ENCODE peak calls at places on chromosome 19, in seven cellular contexts. One of them, this sample, is unnamed. For H3K4me1, the result is how much of the 10 kb centered on the place peaks cover.

GRCh38 chr19:41409288-41409687 is 11.7 kb downstream of the BCKDHA start:
- DNase-seq in neuronal stem cell: no peak
- DNase-seq in testis: peak
- DNase-seq in lung: peak
- DNase-seq in PC-3: peak
- DNase-seq in Peyer's patch: no peak
- DNase-seq in GM23248: peak
- DNase-seq in this sample: peak

GRCh38 chr19:55080915-55081772 is 5.5 kb downstream of the EPS8L1 start:
- DNase-seq in PC-3: no peak
- DNase-seq in lung: peak
- DNase-seq in testis: peak
- DNase-seq in Peyer's patch: peak
- DNase-seq in neuronal stem cell: no peak
- DNase-seq in GM23248: peak
- DNase-seq in this sample: no peak

GRCh38 chr19:24140099-24140498 is 53.1 kb downstream of the ZNF254 start:
- DNase-seq in lung: no peak
- DNase-seq in GM23248: peak
- DNase-seq in Peyer's patch: no peak
- DNase-seq in testis: no peak
- DNase-seq in PC-3: peak
- DNase-seq in neuronal stem cell: no peak
- DNase-seq in this sample: peak

GRCh38 chr19:6533000-6533328 is 2.1 kb downstream of the TNFSF9 start:
- DNase-seq in neuronal stem cell: no peak
- DNase-seq in testis: no peak
- DNase-seq in GM23248: no peak
- DNase-seq in Peyer's patch: no peak
- DNase-seq in lung: no peak
- DNase-seq in PC-3: no peak
- DNase-seq in this sample: no peak

GRCh38 chr19:44819246-44819832 is 10.4 kb downstream of the BCAM start:
- DNase-seq in Peyer's patch: no peak
- DNase-seq in GM23248: no peak
- DNase-seq in PC-3: no peak
- DNase-seq in neuronal stem cell: no peak
- DNase-seq in lung: no peak
- DNase-seq in testis: no peak
- DNase-seq in this sample: no peak

GRCh38 chr19:53782698-53783097 is 41.4 kb downstream of the NLRP12 start:
- DNase-seq in lung: no peak
- DNase-seq in Peyer's patch: no peak
- DNase-seq in PC-3: no peak
- DNase-seq in neuronal stem cell: no peak
- DNase-seq in GM23248: no peak
- DNase-seq in testis: no peak
- DNase-seq in this sample: no peak

GRCh38 chr19:45676851-45677263 is 8.8 kb downstream of the GIPR start:
- DNase-seq in Peyer's patch: no peak
- DNase-seq in PC-3: no peak
- DNase-seq in GM23248: no peak
- DNase-seq in testis: no peak
- DNase-seq in lung: peak
- DNase-seq in neuronal stem cell: no peak
- DNase-seq in this sample: no peak

GRCh38 chr19:23281663-23282276 is 31.6 kb upstream of the ZNF724 start:
- DNase-seq in neuronal stem cell: no peak
- DNase-seq in GM23248: no peak
- DNase-seq in PC-3: no peak
- DNase-seq in lung: no peak
- DNase-seq in testis: no peak
- DNase-seq in Peyer's patch: no peak
- DNase-seq in this sample: no peak

GRCh38 chr19:58514564-58515020 is 2.8 kb upstream of the SLC27A5 start:
- DNase-seq in testis: no peak
- DNase-seq in neuronal stem cell: no peak
- DNase-seq in Peyer's patch: no peak
- DNase-seq in lung: no peak
- DNase-seq in GM23248: no peak
- DNase-seq in PC-3: no peak
- DNase-seq in this sample: no peak

GRCh38 chr19:58518261-58519086 is 1.1 kb downstream of the ZBTB45 start:
- DNase-seq in Peyer's patch: no peak
- DNase-seq in lung: no peak
- DNase-seq in GM23248: peak
- DNase-seq in testis: no peak
- DNase-seq in PC-3: peak
- DNase-seq in neuronal stem cell: no peak
- DNase-seq in this sample: no peak

GRCh38 chr19:58516964-58517833 is 2.4 kb downstream of the ZBTB45 start:
- DNase-seq in Peyer's patch: no peak
- DNase-seq in PC-3: no peak
- DNase-seq in neuronal stem cell: no peak
- DNase-seq in testis: no peak
- DNase-seq in lung: no peak
- DNase-seq in GM23248: no peak
- DNase-seq in this sample: no peak

GRCh38 chr19:58515259-58515658 is 3.5 kb upstream of the SLC27A5 start:
- DNase-seq in Peyer's patch: no peak
- DNase-seq in GM23248: no peak
- DNase-seq in testis: no peak
- DNase-seq in lung: no peak
- DNase-seq in neuronal stem cell: no peak
- DNase-seq in PC-3: no peak
- DNase-seq in this sample: no peak

DNA sequence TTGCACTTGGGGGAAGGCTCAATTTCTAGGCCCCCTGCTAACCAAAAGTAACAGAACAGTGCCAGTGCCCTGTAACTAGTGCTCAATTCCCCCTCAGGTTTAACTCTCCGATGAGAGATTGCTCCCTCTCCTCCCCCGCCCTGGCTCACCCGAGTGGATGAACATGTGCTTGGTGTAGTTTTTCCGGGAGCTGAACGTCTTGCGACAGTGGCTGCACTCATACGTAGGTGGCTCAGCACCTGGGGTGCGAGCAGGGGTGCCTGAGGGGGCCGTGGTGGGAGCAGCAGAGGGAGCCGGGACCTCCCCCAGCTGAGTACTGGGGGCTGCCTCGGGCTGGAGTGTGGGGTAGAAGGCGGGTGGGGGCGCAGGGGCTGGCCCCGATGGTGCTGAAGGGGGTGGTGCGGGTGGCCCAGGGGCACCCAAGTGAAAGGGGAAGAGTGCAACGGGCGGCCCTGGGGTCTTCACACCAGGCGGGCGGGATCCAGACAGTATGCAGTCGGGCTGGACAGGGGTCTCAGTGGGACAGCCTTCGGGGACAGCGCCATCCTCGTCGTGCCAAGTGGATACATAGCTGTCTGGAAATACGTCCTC is 3.3 kb downstream of the ZBTB45 start:
- DNase-seq in Peyer's patch: no peak
- DNase-seq in lung: no peak
- DNase-seq in testis: no peak
- DNase-seq in PC-3: no peak
- DNase-seq in GM23248: no peak
- DNase-seq in neuronal stem cell: no peak
- DNase-seq in this sample: no peak
- H3K4me1 ChIP-seq in Peyer's patch: under half
- H3K4me1 ChIP-seq in lung: under half
- H3K4me1 ChIP-seq in testis: under half
- H3K4me1 ChIP-seq in PC-3: under half
- H3K4me1 ChIP-seq in GM23248: under half
- H3K4me1 ChIP-seq in neuronal stem cell: under half
- H3K4me1 ChIP-seq in this sample: under half

DNA sequence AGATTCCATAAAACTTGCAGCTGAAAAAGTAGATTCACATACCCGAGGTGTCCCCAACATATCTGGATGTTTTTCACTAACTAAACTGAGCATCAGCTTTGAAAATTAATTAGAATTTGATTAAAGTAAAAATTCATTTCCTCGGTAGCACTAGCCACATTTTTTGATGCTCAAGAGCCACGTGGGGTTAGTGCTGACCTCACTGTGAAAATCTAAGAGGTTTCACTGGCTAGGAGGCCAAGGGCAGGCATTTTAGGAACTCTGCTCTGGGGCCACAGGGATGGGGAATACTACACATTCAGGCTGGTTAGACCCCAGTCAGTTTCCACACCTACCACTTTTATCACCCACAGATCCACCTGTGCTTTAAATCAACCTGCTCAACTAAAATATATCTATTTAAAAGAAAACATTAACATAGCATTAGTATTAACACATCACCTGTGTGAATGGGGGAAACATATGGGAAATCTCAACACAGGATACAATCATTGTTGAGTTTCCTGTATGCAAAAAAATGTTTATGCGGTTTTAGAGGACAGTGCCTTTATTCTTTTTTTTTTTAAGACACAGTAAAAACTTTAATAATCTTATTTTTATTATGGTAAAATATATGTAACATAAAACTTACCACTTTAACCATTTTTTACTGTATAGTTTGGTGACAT is 45.5 kb downstream of the BRD4 start:
- DNase-seq in lung: no peak
- DNase-seq in testis: no peak
- DNase-seq in Peyer's patch: no peak
- DNase-seq in GM23248: no peak
- DNase-seq in PC-3: no peak
- DNase-seq in neuronal stem cell: no peak
- DNase-seq in this sample: no peak
- H3K4me1 ChIP-seq in lung: half or more
- H3K4me1 ChIP-seq in testis: half or more
- H3K4me1 ChIP-seq in Peyer's patch: under half
- H3K4me1 ChIP-seq in GM23248: half or more
- H3K4me1 ChIP-seq in PC-3: under half
- H3K4me1 ChIP-seq in neuronal stem cell: under half
- H3K4me1 ChIP-seq in this sample: half or more

GRCh38 chr19:10758978-10759377 is 41.1 kb downstream of the DNM2 start:
- DNase-seq in lung: no peak
- DNase-seq in PC-3: no peak
- DNase-seq in neuronal stem cell: no peak
- DNase-seq in GM23248: no peak
- DNase-seq in Peyer's patch: no peak
- DNase-seq in testis: no peak
- DNase-seq in this sample: no peak
- H3K4me1 ChIP-seq in lung: under half
- H3K4me1 ChIP-seq in PC-3: under half
- H3K4me1 ChIP-seq in neuronal stem cell: under half
- H3K4me1 ChIP-seq in GM23248: under half
- H3K4me1 ChIP-seq in Peyer's patch: under half
- H3K4me1 ChIP-seq in testis: under half
- H3K4me1 ChIP-seq in this sample: under half

DNA sequence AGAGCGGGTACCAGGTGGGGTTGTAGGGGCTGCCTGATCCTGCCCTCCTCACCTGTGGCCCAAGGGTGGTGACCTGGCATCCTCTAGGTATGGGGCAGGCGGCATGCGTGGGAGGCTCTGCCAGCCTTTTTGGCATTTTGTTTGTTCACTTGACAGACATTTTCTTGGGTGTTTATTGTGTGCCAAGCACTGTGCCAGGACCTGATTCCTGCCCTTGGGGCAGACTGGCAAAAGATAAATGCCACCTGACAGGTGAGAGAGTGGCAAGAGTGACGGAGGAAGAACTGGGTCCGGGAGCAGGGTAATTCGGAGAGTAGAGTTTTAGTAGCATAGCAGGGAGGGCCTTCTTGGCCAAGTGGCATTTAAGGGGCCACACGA is 6.0 kb downstream of the RAB11B start:
- DNase-seq in lung: no peak
- DNase-seq in neuronal stem cell: no peak
- DNase-seq in PC-3: no peak
- DNase-seq in Peyer's patch: no peak
- DNase-seq in testis: no peak
- DNase-seq in GM23248: no peak
- DNase-seq in this sample: no peak
- H3K4me1 ChIP-seq in lung: under half
- H3K4me1 ChIP-seq in neuronal stem cell: under half
- H3K4me1 ChIP-seq in PC-3: under half
- H3K4me1 ChIP-seq in Peyer's patch: under half
- H3K4me1 ChIP-seq in testis: half or more
- H3K4me1 ChIP-seq in GM23248: under half
- H3K4me1 ChIP-seq in this sample: under half

GRCh38 chr19:48332662-48333466 is 7.5 kb downstream of the EMP3 start:
- DNase-seq in neuronal stem cell: peak
- DNase-seq in GM23248: peak
- DNase-seq in testis: peak
- DNase-seq in lung: peak
- DNase-seq in Peyer's patch: peak
- DNase-seq in PC-3: peak
- DNase-seq in this sample: peak
- H3K4me1 ChIP-seq in neuronal stem cell: under half
- H3K4me1 ChIP-seq in GM23248: under half
- H3K4me1 ChIP-seq in testis: under half
- H3K4me1 ChIP-seq in lung: under half
- H3K4me1 ChIP-seq in Peyer's patch: under half
- H3K4me1 ChIP-seq in PC-3: under half
- H3K4me1 ChIP-seq in this sample: under half

GRCh38 chr19:18507021-18507726 is 14.7 kb downstream of the ELL start:
- DNase-seq in PC-3: no peak
- DNase-seq in neuronal stem cell: no peak
- DNase-seq in lung: no peak
- DNase-seq in GM23248: no peak
- DNase-seq in Peyer's patch: peak
- DNase-seq in testis: no peak
- DNase-seq in this sample: no peak
- H3K4me1 ChIP-seq in PC-3: under half
- H3K4me1 ChIP-seq in neuronal stem cell: under half
- H3K4me1 ChIP-seq in lung: under half
- H3K4me1 ChIP-seq in GM23248: under half
- H3K4me1 ChIP-seq in Peyer's patch: under half
- H3K4me1 ChIP-seq in testis: half or more
- H3K4me1 ChIP-seq in this sample: under half

DNA sequence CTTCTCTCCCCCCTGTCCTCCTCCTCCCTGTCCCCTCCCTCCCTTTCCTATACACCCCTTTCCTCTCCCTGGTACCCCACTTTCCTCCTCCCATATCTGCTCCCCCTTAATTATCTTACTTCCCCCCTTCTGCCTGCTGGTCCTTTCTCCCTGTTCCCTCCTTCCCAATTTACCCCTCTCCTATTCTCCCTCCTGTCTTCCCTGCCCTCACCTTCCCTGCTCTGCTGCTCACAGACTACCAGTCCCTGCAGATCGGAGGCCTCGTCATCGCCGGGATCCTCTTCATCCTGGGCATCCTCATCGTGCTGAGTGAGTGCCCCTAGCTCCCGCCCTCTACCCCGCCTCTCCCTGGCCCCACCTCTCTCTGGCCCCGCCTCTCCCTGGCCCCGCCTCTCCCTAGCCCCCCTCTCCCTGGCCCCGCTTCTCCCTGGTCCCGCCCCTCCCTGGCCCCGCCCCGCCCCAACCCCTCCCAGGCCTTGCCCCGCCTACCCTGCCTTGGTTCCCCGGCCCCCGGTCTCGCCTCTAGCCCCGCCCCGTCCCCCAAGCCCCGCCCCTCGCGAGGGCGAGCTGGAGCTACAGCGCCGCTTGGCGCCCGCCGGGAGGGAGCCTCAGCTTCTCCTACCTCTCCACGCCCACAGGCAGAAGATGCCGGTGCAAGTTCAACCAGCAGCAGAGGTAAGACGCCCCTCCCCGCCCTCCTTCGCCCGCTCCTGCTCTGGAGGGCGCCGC is 2.0 kb upstream of the FXYD7 start:
- DNase-seq in PC-3: peak
- DNase-seq in neuronal stem cell: peak
- DNase-seq in lung: peak
- DNase-seq in testis: peak
- DNase-seq in Peyer's patch: peak
- DNase-seq in GM23248: peak
- DNase-seq in this sample: no peak
- H3K4me1 ChIP-seq in PC-3: under half
- H3K4me1 ChIP-seq in neuronal stem cell: under half
- H3K4me1 ChIP-seq in lung: under half
- H3K4me1 ChIP-seq in testis: under half
- H3K4me1 ChIP-seq in Peyer's patch: under half
- H3K4me1 ChIP-seq in GM23248: under half
- H3K4me1 ChIP-seq in this sample: under half

This sample was measured in SJCRH30.